ENCODE peak calls at places on chromosomes 6 and 20, in four cellular contexts. N, R, I and E are unnamed samples.

GRCh38 chr6:75296811-75297779 is 12.5 kb upstream of the TMEM30A start:
- DNase-seq in N (peak), R (peak), I (no peak), E (peak)

GRCh38 chr6:158086054-158086705 is 81.9 kb downstream of the SERAC1 start:
- DNase-seq in N (no peak), R (no peak), I (no peak), E (no peak)

GRCh38 chr6:125598422-125598821 is 151.0 kb upstream of the HEY2 start:
- DNase-seq in N (peak), R (no peak), I (no peak), E (no peak)

GRCh38 chr6:150511313-150511712 is 88.4 kb upstream of the PLEKHG1 start:
- DNase-seq in N (no peak), R (no peak), I (no peak), E (no peak)

GRCh38 chr6:44234101-44235090 is 11.0 kb downstream of the SLC29A1 start:
- DNase-seq in N (peak), R (peak), I (peak), E (no peak)

GRCh38 chr6:6820688-6821238 is 232.2 kb downstream of the LY86 start:
- DNase-seq in N (peak), R (peak), I (peak), E (peak)

GRCh38 chr6:84762941-84763396 is 1.4 kb downstream of the TBX18 start:
- DNase-seq in N (no peak), R (peak), I (peak), E (no peak)

GRCh38 chr6:81697564-81697963 is 54.9 kb downstream of the TENT5A start:
- DNase-seq in N (peak), R (no peak), I (no peak), E (no peak)

GRCh38 chr6:41161380-41161779 is 1.5 kb downstream of the TREM2 start:
- DNase-seq in N (no peak), R (no peak), I (no peak), E (no peak)

GRCh38 chr6:3457710-3458605 is 1.1 kb upstream of the SLC22A23 start:
- DNase-seq in N (peak), R (peak), I (peak), E (no peak)

GRCh38 chr20:47735412-47736400 is 49.6 kb downstream of the SULF2 start:
- DNase-seq in N (no peak), R (no peak), I (no peak), E (no peak)

GRCh38 chr6:130178692-130179091 is 44.1 kb downstream of the SAMD3 start:
- DNase-seq in N (peak), R (no peak), I (no peak), E (no peak)

GRCh38 chr6:148868901-148869300 is 122.1 kb downstream of the UST start:
- DNase-seq in N (no peak), R (no peak), I (no peak), E (no peak)
- H2AFZ ChIP-seq in N (no peak), R (no peak), I (no peak), E (no peak)

DNA sequence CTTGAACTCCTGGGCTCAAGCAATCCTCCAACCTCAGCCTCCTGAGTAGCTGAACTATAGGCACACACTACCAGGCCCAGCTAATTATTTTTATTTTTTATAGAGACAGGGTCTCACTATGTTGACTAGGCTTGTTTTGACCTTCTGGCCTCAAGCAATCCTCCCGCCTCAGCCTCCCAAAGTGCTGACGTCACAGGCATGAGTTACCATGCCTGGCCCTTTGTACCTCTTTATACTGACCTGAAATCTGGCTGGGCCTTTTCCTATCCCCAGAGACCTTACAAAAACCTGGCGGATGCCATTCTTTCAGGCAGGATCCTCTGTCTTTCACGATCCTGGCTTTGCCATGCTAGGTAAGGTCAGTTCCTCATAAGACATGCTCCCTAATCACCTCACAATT is 11.5 kb downstream of the WFDC3 start:
- DNase-seq in N (no peak), R (no peak), I (no peak), E (no peak)
- H2AFZ ChIP-seq in N (no peak), R (no peak), I (no peak), E (no peak)

GRCh38 chr6:1580109-1580508 is 29.6 kb upstream of the FOXC1 start:
- DNase-seq in N (no peak), R (no peak), I (no peak), E (no peak)
- H2AFZ ChIP-seq in N (no peak), R (no peak), I (no peak), E (no peak)

GRCh38 chr6:119533603-119534279 is 184.2 kb upstream of the MAN1A1 start:
- DNase-seq in N (peak), R (no peak), I (no peak), E (no peak)
- H2AFZ ChIP-seq in N (no peak), R (no peak), I (no peak), E (no peak)

DNA sequence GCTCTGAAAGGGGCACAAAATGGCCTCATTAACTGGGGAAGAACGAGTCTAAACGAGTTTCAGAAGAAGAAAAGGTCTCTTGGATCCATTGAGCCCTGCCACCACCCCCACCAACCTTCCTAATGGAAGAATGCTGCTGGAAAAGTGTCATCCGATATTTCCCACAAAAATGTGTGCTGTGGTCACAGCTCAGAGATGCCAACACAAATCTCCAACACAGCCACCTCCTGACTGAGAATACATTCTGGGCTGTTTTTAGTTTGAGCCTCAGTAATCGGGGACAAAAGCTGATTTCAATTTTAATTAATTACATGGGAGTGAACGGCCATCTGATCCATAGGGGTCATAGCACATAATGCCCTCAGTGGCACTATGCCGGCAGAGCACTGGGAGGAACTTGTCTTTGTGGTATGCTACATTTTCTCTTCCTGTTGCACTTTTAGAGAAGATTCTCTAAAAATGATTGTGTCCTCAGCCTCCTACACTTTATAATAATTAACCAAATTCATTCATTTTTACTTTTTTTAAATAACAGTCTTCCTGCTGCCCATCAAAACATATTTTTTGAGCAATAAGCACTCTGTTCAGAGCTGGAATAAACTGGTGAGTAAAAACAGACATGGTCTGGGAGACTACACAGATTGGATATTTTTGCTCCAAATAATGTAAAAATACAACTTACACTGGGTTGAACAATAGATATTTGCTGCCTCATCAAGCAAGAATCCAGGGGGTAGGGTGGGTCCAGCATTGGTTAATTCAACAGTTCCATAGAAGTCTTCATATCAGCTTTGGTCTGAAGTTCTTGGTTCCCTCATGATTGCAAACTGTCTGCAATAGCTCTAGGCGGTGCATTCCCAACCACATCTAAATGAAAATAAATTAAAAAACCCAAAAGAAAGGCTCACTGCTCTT is 143.6 kb upstream of the TMEM170B start:
- DNase-seq in N (peak), R (peak), I (no peak), E (no peak)
- H2AFZ ChIP-seq in N (peak), R (no peak), I (no peak), E (peak)

GRCh38 chr20:19757487-19757972 is 528 bp upstream of the RIN2 start:
- DNase-seq in N (peak), R (peak), I (peak), E (peak)

GRCh38 chr20:19757973-19758887 is at the start of gene RIN2:
- DNase-seq in N (peak), R (peak), I (peak), E (peak)

GRCh38 chr20:19756756-19757486 is 1.1 kb upstream of the RIN2 start:
- DNase-seq in N (peak), R (no peak), I (no peak), E (no peak)

GRCh38 chr20:19760371-19760721 is 2.3 kb downstream of the RIN2 start:
- DNase-seq in N (no peak), R (no peak), I (no peak), E (no peak)

GRCh38 chr20:19758888-19759331 is 852 bp downstream of the RIN2 start:
- DNase-seq in N (peak), R (peak), I (peak), E (peak)
- H2AFZ ChIP-seq in N (peak), R (peak), I (no peak), E (peak)

DNA sequence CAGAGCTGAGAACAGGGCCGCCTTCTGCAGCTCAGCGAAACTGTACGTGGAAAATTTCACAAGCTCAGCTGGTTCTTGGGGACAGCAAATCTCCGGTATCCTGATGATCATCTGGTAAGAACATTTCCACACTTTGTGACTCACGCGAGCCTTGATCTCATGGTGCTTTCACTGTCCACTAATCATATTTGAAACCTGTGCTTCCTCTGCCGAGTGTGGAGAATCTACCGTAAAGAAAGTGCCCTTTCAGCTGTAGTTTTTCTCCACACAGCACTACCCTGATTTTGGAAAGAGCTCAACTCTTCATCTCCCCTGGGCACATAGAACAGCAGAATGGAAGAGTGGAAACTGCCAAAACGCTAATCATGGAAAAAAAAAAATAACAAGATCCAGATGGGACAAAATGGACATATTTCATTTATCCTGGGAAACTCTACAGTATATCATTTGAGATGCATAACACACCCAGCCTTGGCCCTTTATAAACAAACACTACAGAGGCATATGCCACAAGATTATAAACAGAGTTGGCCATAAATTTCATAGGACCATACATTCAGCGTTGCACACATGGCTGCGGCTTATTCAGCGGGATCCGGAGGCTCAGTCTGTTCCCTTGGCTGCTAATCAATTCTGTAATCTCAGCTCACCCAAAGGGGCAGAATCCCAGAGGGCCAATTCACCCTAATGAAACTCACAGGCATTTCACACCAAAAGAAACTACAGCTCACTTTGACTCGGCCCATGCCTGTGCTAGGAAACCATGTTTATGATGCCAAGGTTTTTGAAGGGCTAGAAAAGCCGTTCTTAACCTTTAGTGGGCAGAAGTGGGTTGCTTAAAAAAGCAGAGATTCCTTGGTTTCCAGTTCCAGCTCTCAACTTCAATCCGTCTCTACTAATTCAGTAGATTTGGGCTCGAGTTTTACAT is 434.6 kb downstream of the HDGFL1 start:
- DNase-seq in N (no peak), R (no peak), I (no peak), E (no peak)
- H2AFZ ChIP-seq in N (no peak), R (peak), I (no peak), E (peak)